ENCODE peak calls at places on chromosomes 2 and 18, in four cellular contexts. B, Q, S and R are unnamed samples.

GRCh38 chr2:202881570-202881969 is 10.0 kb upstream of the ICA1L start:
- DNase-seq in B (no peak), Q (no peak), S (no peak), R (no peak)

GRCh38 chr2:18831916-18832510 is 242.6 kb upstream of the NT5C1B start:
- DNase-seq in B (no peak), Q (no peak), S (no peak), R (no peak)

GRCh38 chr2:44291281-44292248 is 16.3 kb downstream of the SLC3A1 start:
- DNase-seq in B (no peak), Q (no peak), S (no peak), R (no peak)

GRCh38 chr18:37563810-37564511 is 1.6 kb downstream of the CELF4 start:
- DNase-seq in B (no peak), Q (no peak), S (no peak), R (no peak)

GRCh38 chr2:27262379-27263286 is at the start of gene SLC30A3:
- DNase-seq in B (peak; percentile 61), Q (peak; percentile 35), S (peak; percentile 92), R (peak; percentile 58)

GRCh38 chr2:50084086-50084843 is 930.0 kb upstream of the FSHR start:
- DNase-seq in B (no peak), Q (no peak), S (no peak), R (no peak)

GRCh38 chr2:25310965-25311865 is 30.5 kb downstream of the DNMT3A start:
- DNase-seq in B (no peak), Q (no peak), S (no peak), R (no peak)

GRCh38 chr2:159168707-159169106 is 117.8 kb downstream of the WDSUB1 start:
- DNase-seq in B (no peak), Q (no peak), S (no peak), R (no peak)

GRCh38 chr2:40118622-40119021 is 333.3 kb downstream of the SLC8A1 start:
- DNase-seq in B (no peak), Q (no peak), S (no peak), R (no peak)

GRCh38 chr2:85707304-85707703 is 13.1 kb downstream of the GNLY start:
- DNase-seq in B (peak; percentile 15), Q (no peak), S (no peak), R (peak; percentile 67)

GRCh38 chr18:48446582-48447225 is 37.5 kb upstream of the ZBTB7C start:
- DNase-seq in B (peak; percentile 45), Q (peak; percentile 68), S (peak; percentile 53), R (peak; percentile 74)

GRCh38 chr2:216260629-216261028 is 111.7 kb downstream of the MARCHF4 start:
- DNase-seq in B (no peak), Q (no peak), S (no peak), R (no peak)

GRCh38 chr18:3151379-3152264 is 68.1 kb downstream of the MYOM1 start:
- DNase-seq in B (no peak), Q (no peak), S (peak; percentile 37), R (no peak)

GRCh38 chr18:22399949-22400348 is 17.8 kb downstream of the CTAGE1 start:
- DNase-seq in B (no peak), Q (no peak), S (no peak), R (no peak)

GRCh38 chr18:23115683-23116096 is 19.6 kb upstream of the CABLES1 start:
- DNase-seq in B (no peak), Q (no peak), S (no peak), R (no peak)

GRCh38 chr2:101802329-101802728 is 104.8 kb downstream of the MAP4K4 start:
- DNase-seq in B (no peak), Q (no peak), S (no peak), R (no peak)

GRCh38 chr2:1736997-1737480 is 7.3 kb downstream of the PXDN start:
- DNase-seq in B (no peak), Q (peak; percentile 16), S (no peak), R (no peak)

GRCh38 chr2:17877811-17878221 is 651 bp upstream of the KCNS3 start:
- DNase-seq in B (no peak), Q (no peak), S (peak; percentile 24), R (no peak)

GRCh38 chr18:2433366-2433765 is 137.9 kb downstream of the METTL4 start:
- DNase-seq in B (no peak), Q (no peak), S (no peak), R (no peak)

GRCh38 chr2:190382851-190383250 is 25.3 kb upstream of the MFSD6 start:
- DNase-seq in B (no peak), Q (no peak), S (peak; percentile 21), R (no peak)

GRCh38 chr2:16154501-16155280 is 214.3 kb downstream of the MYCN start:
- DNase-seq in B (no peak), Q (no peak), S (no peak), R (no peak)

GRCh38 chr18:41955688-41956087 is 654 bp downstream of the PIK3C3 start:
- DNase-seq in B (no peak), Q (no peak), S (no peak), R (no peak)

GRCh38 chr18:45861926-45862325 is 36.5 kb downstream of the SIGLEC15 start:
- DNase-seq in B (no peak), Q (no peak), S (no peak), R (no peak)

GRCh38 chr2:128367601-128368359 is 49.1 kb upstream of the HS6ST1 start:
- DNase-seq in B (no peak), Q (no peak), S (no peak), R (no peak)

GRCh38 chr18:58223717-58224424 is 179.8 kb downstream of the NEDD4L start:
- DNase-seq in B (no peak), Q (no peak), S (no peak), R (no peak)

GRCh38 chr2:182733572-182733971 is 17.5 kb downstream of the DNAJC10 start:
- DNase-seq in B (no peak), Q (no peak), S (no peak), R (no peak)